ENCODE peak calls at places on chromosomes 7 and 10, in four cellular contexts. N is GM12878, D is H1, B is HepG2. E is an unnamed sample.

GRCh38 chr7:17558558-17559332 is 260.3 kb downstream of the AHR start:
- DNase-seq in N (no peak), D (no peak), B (no peak), E (no peak)

GRCh38 chr7:148865283-148865682 is 18.8 kb downstream of the EZH2 start:
- DNase-seq in N (no peak), D (no peak), B (no peak), E (no peak)

GRCh38 chr7:17633099-17633498 is 307.2 kb downstream of the SNX13 start:
- DNase-seq in N (no peak), D (no peak), B (peak), E (no peak)

GRCh38 chr7:37674534-37674933 is 9.0 kb upstream of the GPR141 start:
- DNase-seq in N (no peak), D (no peak), B (no peak), E (no peak)

GRCh38 chr7:69780377-69780776 is 182.1 kb downstream of the AUTS2 start:
- DNase-seq in N (no peak), D (peak), B (no peak), E (peak)

GRCh38 chr7:103391976-103392375 is 44.5 kb downstream of the PSMC2 start:
- DNase-seq in N (no peak), D (no peak), B (no peak), E (no peak)

GRCh38 chr10:123578721-123579120 is 87.4 kb upstream of the GPR26 start:
- DNase-seq in N (no peak), D (no peak), B (no peak), E (no peak)

GRCh38 chr10:123972481-123973401 is 81.1 kb upstream of the CPXM2 start:
- DNase-seq in N (no peak), D (no peak), B (no peak), E (peak)

GRCh38 chr10:4354382-4354812 is 471.6 kb upstream of the AKR1E2 start:
- DNase-seq in N (no peak), D (no peak), B (no peak), E (no peak)

GRCh38 chr10:35493196-35494118 is 111.7 kb upstream of the GJD4 start:
- DNase-seq in N (no peak), D (no peak), B (no peak), E (no peak)

GRCh38 chr10:15043674-15044073 is at the start of gene OLAH:
- DNase-seq in N (no peak), D (no peak), B (no peak), E (no peak)

GRCh38 chr7:4888161-4888560 is 4.6 kb upstream of the RADIL start:
- DNase-seq in N (no peak), D (no peak), B (no peak), E (no peak)

GRCh38 chr10:94424714-94425337 is 22.5 kb downstream of the TBC1D12 start:
- DNase-seq in N (no peak), D (no peak), B (no peak), E (no peak)

GRCh38 chr10:88965016-88965415 is 12.4 kb upstream of the ACTA2 start:
- DNase-seq in N (no peak), D (no peak), B (no peak), E (no peak)

GRCh38 chr10:7444576-7445226 is 33.9 kb upstream of the SFMBT2 start:
- DNase-seq in N (no peak), D (no peak), B (no peak), E (no peak)

GRCh38 chr10:122192142-122192541 is 79.0 kb upstream of the BTBD16 start:
- DNase-seq in N (no peak), D (no peak), B (no peak), E (no peak)

GRCh38 chr7:111229951-111230350 is 139.0 kb downstream of the LRRN3 start:
- DNase-seq in N (no peak), D (no peak), B (no peak), E (no peak)

GRCh38 chr7:129615018-129615417 is 3.5 kb downstream of the NRF1 start:
- DNase-seq in N (peak), D (no peak), B (peak), E (no peak)

GRCh38 chr10:3072641-3073360 is 5.5 kb downstream of the PFKP start:
- DNase-seq in N (no peak), D (no peak), B (no peak), E (no peak)

GRCh38 chr7:5514440-5515035 is 90.9 kb upstream of the TNRC18 start:
- DNase-seq in N (no peak), D (no peak), B (peak), E (no peak)

GRCh38 chr7:27784399-27785053 is 44.6 kb downstream of the TAX1BP1 start:
- DNase-seq in N (no peak), D (no peak), B (peak), E (peak)

GRCh38 chr10:60821661-60822060 is 43.4 kb downstream of the CDK1 start:
- DNase-seq in N (no peak), D (no peak), B (no peak), E (no peak)

GRCh38 chr10:43204394-43204942 is 62.4 kb downstream of the RASGEF1A start:
- DNase-seq in N (no peak), D (no peak), B (no peak), E (no peak)

GRCh38 chr10:5890519-5890878 is 456 bp downstream of the FBH1 start:
- DNase-seq in N (no peak), D (no peak), B (peak), E (no peak)

GRCh38 chr7:94133460-94133859 is 129.3 kb upstream of the BET1 start:
- DNase-seq in N (peak), D (no peak), B (no peak), E (peak)

GRCh38 chr7:152103691-152104090 is 78.2 kb downstream of the GALNT11 start:
- DNase-seq in N (no peak), D (no peak), B (no peak), E (no peak)
- TF ChIP-seq SUZ12 in N (no peak), D (no peak), B (no peak), E (no peak)

GRCh38 chr10:58409956-58410610 is 24.9 kb downstream of the TFAM start:
- DNase-seq in N (no peak), D (no peak), B (no peak), E (no peak)

GRCh38 chr10:58412502-58412961 is 27.3 kb downstream of the TFAM start:
- DNase-seq in N (no peak), D (peak), B (peak), E (peak)

GRCh38 chr10:58415757-58416156 is 30.5 kb downstream of the TFAM start:
- DNase-seq in N (no peak), D (no peak), B (no peak), E (no peak)

DNA sequence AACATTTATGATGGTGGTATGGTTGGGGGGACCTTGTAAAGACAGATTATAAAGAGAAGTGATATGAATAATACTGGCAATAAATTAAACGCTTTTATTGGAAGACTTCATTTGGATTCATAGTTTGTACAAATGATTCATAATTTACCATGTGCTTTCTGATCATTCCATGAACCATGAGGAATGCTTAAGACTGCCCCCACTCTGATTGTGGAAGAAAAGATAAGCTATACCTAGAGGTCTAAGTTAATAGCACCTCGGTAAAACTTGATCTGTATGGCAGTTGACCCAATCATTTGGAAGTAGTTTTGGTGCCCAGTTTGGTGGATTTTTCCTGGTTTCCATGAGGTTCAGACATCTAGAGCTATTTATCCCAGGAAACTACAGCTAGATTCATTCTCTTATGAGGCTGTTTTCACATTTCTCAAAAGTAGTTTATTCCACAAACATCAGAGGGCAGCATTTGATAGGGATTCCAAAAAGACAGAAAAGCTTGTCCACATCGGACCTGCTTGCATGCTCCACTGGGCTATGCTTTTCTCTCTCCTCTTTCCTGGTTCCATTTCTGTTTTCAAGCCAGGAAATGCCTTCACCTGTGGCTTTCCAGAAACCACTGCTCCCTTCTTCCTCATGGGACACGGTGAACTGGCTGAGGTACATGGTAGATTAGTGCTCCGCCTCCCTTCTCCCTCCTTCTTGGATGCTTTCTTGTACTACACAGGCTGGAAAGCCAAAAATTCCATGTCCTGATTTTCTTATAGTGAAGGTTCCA is 29.2 kb downstream of the TFAM start:
- DNase-seq in N (no peak), D (no peak), B (peak), E (no peak)
- TF ChIP-seq YY1 in N (no peak), D (no peak), B (no peak), E (no peak)

DNA sequence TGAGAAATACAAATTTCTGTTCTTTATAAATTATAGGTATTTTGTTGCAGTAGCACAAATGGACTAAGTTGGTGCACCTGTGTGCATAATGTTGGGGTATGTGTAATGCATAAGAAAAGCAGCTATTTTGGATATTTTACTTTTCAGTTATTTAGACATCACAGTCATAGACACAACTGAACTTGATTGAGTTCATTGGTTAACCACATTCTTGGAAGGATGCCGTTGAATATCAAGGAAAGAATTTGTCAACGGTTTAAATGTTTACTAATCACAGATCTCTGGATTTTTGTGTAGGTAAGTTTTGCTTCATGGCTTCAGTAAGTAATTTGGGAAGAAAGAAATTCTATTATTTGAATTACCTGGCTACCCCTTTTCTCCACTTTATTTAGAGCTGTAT is 4.1 kb downstream of the OTUD1 start:
- DNase-seq in N (no peak), D (no peak), B (no peak), E (no peak)
- H3K4me3 ChIP-seq in N (no peak), D (no peak), B (no peak), E (no peak)

GRCh38 chr7:514242-514641 is 5.4 kb downstream of the PDGFA start:
- DNase-seq in N (no peak), D (no peak), B (no peak), E (no peak)

GRCh38 chr7:512146-512510 is 7.5 kb downstream of the PDGFA start:
- DNase-seq in N (no peak), D (no peak), B (no peak), E (no peak)

GRCh38 chr7:512541-513311 is 6.9 kb downstream of the PDGFA start:
- DNase-seq in N (no peak), D (no peak), B (no peak), E (no peak)

GRCh38 chr7:514651-515598 is 4.7 kb downstream of the PDGFA start:
- DNase-seq in N (no peak), D (no peak), B (no peak), E (no peak)

GRCh38 chr7:513521-514166 is 6.0 kb downstream of the PDGFA start:
- DNase-seq in N (no peak), D (no peak), B (no peak), E (no peak)
- TF ChIP-seq SUZ12 in N (no peak), D (no peak), B (no peak), E (no peak)

GRCh38 chr7:132275384-132275783 is 300.9 kb downstream of the PLXNA4 start:
- DNase-seq in N (no peak), D (no peak), B (no peak), E (no peak)

GRCh38 chr7:132279718-132280117 is 296.6 kb downstream of the PLXNA4 start:
- DNase-seq in N (no peak), D (no peak), B (no peak), E (no peak)

GRCh38 chr7:132276252-132276651 is 300.0 kb downstream of the PLXNA4 start:
- DNase-seq in N (no peak), D (no peak), B (no peak), E (no peak)

GRCh38 chr7:132275811-132276210 is 300.5 kb downstream of the PLXNA4 start:
- DNase-seq in N (no peak), D (no peak), B (no peak), E (no peak)

DNA sequence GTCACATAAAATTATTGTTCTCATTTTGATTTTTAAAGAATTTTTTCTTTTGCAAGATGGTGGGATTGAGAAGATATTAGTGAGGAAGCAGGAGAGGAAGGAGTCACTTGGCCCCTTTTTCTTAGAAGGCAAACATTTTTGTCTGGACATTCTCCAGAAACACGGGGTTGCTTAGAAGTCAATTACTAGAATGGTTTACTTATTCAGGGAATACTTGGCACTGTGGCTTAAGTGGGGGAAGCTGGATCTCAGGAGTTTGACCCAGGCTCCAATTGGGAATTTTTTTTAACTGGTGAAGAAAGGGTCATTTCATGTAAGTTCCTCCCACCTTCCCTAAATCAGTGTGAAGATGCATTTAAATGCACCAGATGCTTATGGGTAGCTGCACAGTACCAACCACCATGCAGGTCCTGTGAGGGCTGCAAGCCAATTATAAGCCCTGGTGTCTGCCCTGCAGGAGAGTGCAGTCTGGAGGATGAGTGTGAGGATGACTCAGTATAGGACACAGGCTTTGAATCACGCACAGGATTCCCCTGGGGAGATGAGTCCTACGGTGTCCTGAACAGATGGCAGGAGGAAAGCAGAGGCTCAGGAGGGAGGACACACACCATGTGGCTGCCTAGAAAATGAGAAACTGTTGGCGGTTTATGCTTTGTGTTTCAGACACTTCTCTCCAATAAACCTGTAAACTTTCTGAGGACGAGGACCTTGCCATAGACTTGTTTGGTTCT is 299.1 kb downstream of the PLXNA4 start:
- DNase-seq in N (no peak), D (no peak), B (no peak), E (no peak)
- TF ChIP-seq YY1 in N (no peak), D (no peak), B (no peak), E (no peak)

DNA sequence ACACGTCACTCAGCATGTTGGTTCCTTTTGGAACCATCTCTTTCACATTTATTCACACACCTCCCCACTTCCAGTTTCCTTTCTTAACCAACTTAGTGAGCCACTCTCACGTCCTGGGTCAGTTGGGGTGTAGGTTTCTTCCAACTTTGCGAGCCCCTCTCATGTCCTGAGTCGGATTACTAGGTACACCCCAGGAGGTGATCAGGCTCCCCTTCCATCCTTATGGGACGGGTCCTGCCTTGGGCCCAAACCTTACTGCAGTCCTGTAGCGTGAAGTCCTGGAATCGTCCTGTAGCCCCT is 7.7 kb downstream of the ERV3-1 start:
- DNase-seq in N (no peak), D (no peak), B (no peak), E (no peak)
- H3K4me3 ChIP-seq in N (no peak), D (peak), B (no peak), E (no peak)

DNA sequence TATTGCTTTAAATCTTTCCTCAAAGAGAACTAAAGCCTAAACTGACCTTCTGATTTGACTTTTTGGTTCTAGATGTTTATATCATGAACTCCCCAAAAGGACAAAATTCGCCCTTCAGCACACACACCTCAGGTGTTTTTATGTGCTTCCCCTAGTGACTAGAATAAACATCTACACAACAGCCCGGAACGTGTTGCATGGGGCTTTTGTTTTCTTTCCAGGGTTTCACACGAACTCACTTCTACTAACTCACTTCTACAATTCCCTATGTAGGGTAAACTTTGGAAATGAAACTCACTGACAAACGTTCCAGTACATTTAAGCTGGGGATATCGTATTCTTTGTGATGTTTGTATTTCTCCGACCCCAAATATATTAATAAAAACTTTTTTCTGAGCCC is 1.4 kb downstream of the TRA2A start:
- DNase-seq in N (no peak), D (no peak), B (peak), E (peak)
- TF ChIP-seq SUZ12 in N (no peak), D (no peak), B (no peak), E (no peak)

GRCh38 chr10:126683466-126683865 is 13.0 kb upstream of the C10orf90 start:
- DNase-seq in N (no peak), D (no peak), B (no peak), E (no peak)
- TF ChIP-seq YY1 in N (no peak), D (no peak), B (no peak), E (no peak)

GRCh38 chr7:128404143-128404681 is 5.6 kb downstream of the IMPDH1 start:
- DNase-seq in N (no peak), D (no peak), B (no peak), E (no peak)

GRCh38 chr7:128405345-128406146 is 4.2 kb downstream of the IMPDH1 start:
- DNase-seq in N (no peak), D (no peak), B (no peak), E (no peak)

GRCh38 chr7:128403676-128404075 is 6.1 kb downstream of the IMPDH1 start:
- DNase-seq in N (no peak), D (no peak), B (no peak), E (no peak)

GRCh38 chr7:128406147-128406985 is 3.4 kb downstream of the IMPDH1 start:
- DNase-seq in N (no peak), D (no peak), B (no peak), E (no peak)

DNA sequence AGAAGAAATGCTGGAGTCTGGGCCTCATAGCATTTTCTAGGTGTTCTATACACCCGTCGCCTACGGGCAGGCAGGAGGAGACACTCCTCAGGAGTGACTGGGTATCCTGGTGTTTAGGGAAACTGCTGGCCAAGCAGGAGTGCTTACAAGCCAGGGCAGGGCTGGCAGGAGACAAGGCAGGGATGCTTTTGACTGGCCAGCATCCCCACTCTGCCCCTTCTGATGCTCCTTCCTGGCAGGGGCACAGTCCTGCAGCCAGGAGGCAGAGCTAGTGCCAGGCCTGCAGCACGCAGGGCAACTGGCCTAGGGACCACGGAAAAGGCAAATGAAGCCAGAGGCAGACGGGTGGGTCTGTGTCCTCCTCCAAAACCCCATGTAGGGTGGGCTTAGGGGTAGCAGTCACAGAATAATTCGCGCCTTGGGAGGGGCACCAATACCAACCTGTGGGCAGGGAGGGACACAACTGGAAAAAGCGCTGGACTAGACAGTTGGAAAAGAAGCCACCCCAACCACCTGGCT is 4.9 kb downstream of the IMPDH1 start:
- DNase-seq in N (no peak), D (no peak), B (no peak), E (no peak)
- H3K4me3 ChIP-seq in N (peak), D (peak), B (peak), E (peak)